ENCODE peak calls at places on chromosome 21, in seven cellular contexts. P is CD8-positive, alpha-beta memory T cell; K is heart left ventricle; G is mammary epithelial cell; Q is upper lobe of right lung; I is left lung; Y is mesendoderm. T is an unnamed sample. For H3K4me1, the result is how much of the 10 kb centered on the place peaks cover.

GRCh38 chr21:24260751-24261150 is 1346.5 kb downstream of the MRPL39 start:
- DNase-seq in P (no peak), K (no peak), I (no peak), Y (no peak), Q (no peak), G (no peak), T (no peak)

GRCh38 chr21:26451014-26451740 is 121.9 kb downstream of the CYYR1 start:
- DNase-seq in Y (no peak), K (no peak), G (peak), I (no peak), Q (no peak), P (no peak), T (no peak)

GRCh38 chr21:27649746-27650145 is 682.9 kb upstream of the ADAMTS5 start:
- DNase-seq in Y (no peak), G (peak), K (no peak), P (no peak), I (no peak), Q (no peak), T (no peak)

GRCh38 chr21:38434913-38435533 is 63.3 kb downstream of the ERG start:
- DNase-seq in P (no peak), G (peak), I (no peak), Q (no peak), Y (no peak), K (no peak), T (no peak)

GRCh38 chr21:45054162-45054926 is 20.0 kb upstream of the ADARB1 start:
- DNase-seq in Q (no peak), I (no peak), K (no peak), Y (no peak), G (no peak), P (no peak), T (no peak)

GRCh38 chr21:33028759-33029511 is 3.2 kb downstream of the OLIG2 start:
- DNase-seq in I (no peak), G (no peak), Y (no peak), Q (no peak), K (no peak), P (no peak), T (no peak)

GRCh38 chr21:15839026-15839425 is 109.2 kb downstream of the USP25 start:
- DNase-seq in Q (no peak), G (peak), Y (no peak), K (no peak), P (no peak), I (no peak), T (no peak)

GRCh38 chr21:33880626-33881025 is 35.0 kb downstream of the ATP5PO start:
- DNase-seq in Q (peak), I (peak), K (no peak), P (no peak), G (no peak), Y (no peak), T (no peak)

GRCh38 chr21:39136711-39137110 is 46.5 kb downstream of the PSMG1 start:
- DNase-seq in G (peak), I (no peak), P (no peak), K (no peak), Q (no peak), Y (no peak), T (no peak)

GRCh38 chr21:15967661-15968060 is 237.9 kb downstream of the USP25 start:
- DNase-seq in G (peak), Y (peak), Q (no peak), P (no peak), I (no peak), K (no peak), T (no peak)

GRCh38 chr21:32826317-32827167 is 55.0 kb upstream of the PAXBP1 start:
- DNase-seq in P (no peak), Y (peak), G (peak), K (no peak), I (no peak), Q (no peak), T (no peak)

GRCh38 chr21:29334717-29335428 is 36.2 kb downstream of the BACH1 start:
- DNase-seq in K (no peak), Q (no peak), Y (no peak), P (no peak), I (no peak), G (no peak), T (no peak)

GRCh38 chr21:37450385-37451044 is 83.9 kb downstream of the DYRK1A start:
- DNase-seq in P (no peak), I (no peak), Q (no peak), G (peak), K (no peak), Y (no peak), T (no peak)

GRCh38 chr21:31449912-31450535 is 106.0 kb upstream of the TIAM1 start:
- DNase-seq in Y (no peak), P (no peak), G (no peak), I (no peak), Q (no peak), K (no peak), T (no peak)

GRCh38 chr21:21111309-21111920 is 113.2 kb downstream of the NCAM2 start:
- DNase-seq in P (no peak), Y (peak), Q (no peak), G (no peak), K (no peak), I (no peak), T (no peak)

GRCh38 chr21:20971296-20971921 is 26.8 kb upstream of the NCAM2 start:
- DNase-seq in K (no peak), I (peak), Q (no peak), G (no peak), P (no peak), Y (peak), T (peak)

GRCh38 chr21:44820851-44821250 is 3.0 kb upstream of the SUMO3 start:
- DNase-seq in G (no peak), P (no peak), K (no peak), I (no peak), Q (no peak), Y (no peak), T (no peak)

GRCh38 chr21:33027401-33028185 is 1.9 kb downstream of the OLIG2 start:
- DNase-seq in K (no peak), I (no peak), Y (no peak), G (no peak), Q (no peak), P (no peak), T (no peak)

GRCh38 chr21:33230518-33231324 is 983 bp downstream of the IFNAR2 start:
- DNase-seq in Y (peak), P (peak), Q (peak), G (peak), K (peak), I (peak), T (peak)

GRCh38 chr21:38171723-38172344 is 85.0 kb upstream of the KCNJ15 start:
- DNase-seq in G (no peak), Y (peak), K (no peak), P (no peak), I (no peak), Q (no peak), T (no peak)

GRCh38 chr21:8989261-8989882 is 1532.0 kb upstream of the TPTE start:
- DNase-seq in Q (no peak), G (no peak), P (no peak), K (no peak), Y (no peak), I (no peak), T (no peak)

GRCh38 chr21:38989745-38990423 is 184.2 kb downstream of the ETS2 start:
- DNase-seq in Q (no peak), I (no peak), Y (no peak), G (peak), P (no peak), K (no peak), T (no peak)

GRCh38 chr21:21101911-21102310 is 103.7 kb downstream of the NCAM2 start:
- DNase-seq in K (no peak), I (no peak), Q (no peak), G (no peak), P (no peak), Y (peak), T (no peak)

GRCh38 chr21:36663033-36663855 is 35.7 kb upstream of the SIM2 start:
- DNase-seq in P (no peak), Y (no peak), Q (no peak), G (peak), I (no peak), K (no peak), T (no peak)

GRCh38 chr21:45252448-45252925 is 35.2 kb downstream of the POFUT2 start:
- DNase-seq in I (no peak), Q (no peak), K (no peak), G (no peak), Y (no peak), P (no peak), T (no peak)

GRCh38 chr21:28975401-28975800 is 17.3 kb downstream of the LTN1 start:
- DNase-seq in G (no peak), P (no peak), Q (no peak), Y (no peak), K (no peak), I (no peak), T (no peak)

GRCh38 chr21:36945496-36946138 is 20.9 kb downstream of the HLCS start:
- DNase-seq in K (no peak), Y (no peak), I (no peak), P (no peak), Q (no peak), G (no peak), T (no peak)

GRCh38 chr21:41045534-41046268 is 122.3 kb upstream of the BACE2 start:
- DNase-seq in Q (no peak), K (no peak), I (no peak), G (no peak), P (no peak), Y (peak), T (no peak)

GRCh38 chr21:44741921-44742320 is 30.5 kb upstream of the TSPEAR start:
- DNase-seq in I (no peak), K (no peak), G (no peak), P (no peak), Y (no peak), Q (no peak), T (no peak)

GRCh38 chr21:19275065-19275464 is 871.5 kb upstream of the TMPRSS15 start:
- DNase-seq in P (no peak), G (no peak), Q (no peak), K (no peak), I (no peak), Y (no peak), T (no peak)

GRCh38 chr21:36549470-36549869 is 69.5 kb upstream of the CLDN14 start:
- DNase-seq in G (no peak), I (no peak), Q (no peak), Y (no peak), K (no peak), P (no peak), T (no peak)

GRCh38 chr21:29873908-29874307 is 65.9 kb downstream of the GRIK1 start:
- DNase-seq in K (no peak), Y (peak), P (no peak), Q (no peak), G (no peak), I (no peak), T (no peak)

GRCh38 chr21:14975136-14975905 is 89.5 kb downstream of the NRIP1 start:
- DNase-seq in K (no peak), Q (no peak), G (no peak), I (no peak), P (no peak), Y (no peak), T (no peak)

GRCh38 chr21:43916691-43917514 is 51.9 kb downstream of the AGPAT3 start:
- DNase-seq in G (peak), Q (peak), K (no peak), I (peak), P (peak), Y (no peak), T (no peak)

GRCh38 chr21:38088916-38089762 is 167.7 kb upstream of the KCNJ15 start:
- DNase-seq in Q (no peak), P (no peak), I (no peak), G (no peak), K (no peak), Y (peak), T (no peak)

GRCh38 chr21:25518491-25518911 is 88.8 kb downstream of the MRPL39 start:
- DNase-seq in Q (no peak), Y (peak), P (no peak), K (no peak), I (no peak), G (peak), T (no peak)

GRCh38 chr21:44920694-44921604 is at the start of gene ITGB2:
- DNase-seq in P (peak), Y (no peak), G (no peak), Q (peak), K (no peak), I (peak), T (peak)

GRCh38 chr21:34967509-34968289 is 81.4 kb downstream of the RUNX1 start:
- DNase-seq in I (no peak), Q (no peak), Y (peak), G (peak), K (no peak), P (no peak), T (no peak)
- H3K27ac ChIP-seq in I (peak), Q (no peak), Y (no peak), G (no peak), K (no peak), P (no peak), T (no peak)

GRCh38 chr21:42120056-42120903 is 49.2 kb downstream of the UMODL1 start:
- DNase-seq in Y (peak), G (peak), I (no peak), K (no peak), P (no peak), Q (no peak), T (no peak)
- H3K4me1 ChIP-seq in Y (under half), G (under half), I (under half), K (under half), P (under half), Q (under half), T (under half)

GRCh38 chr21:17264182-17264581 is 248.7 kb upstream of the CXADR start:
- DNase-seq in K (no peak), I (no peak), G (no peak), Y (no peak), P (no peak), Q (no peak), T (no peak)
- H3K27ac ChIP-seq in K (no peak), I (no peak), G (no peak), Y (no peak), P (no peak), Q (no peak), T (no peak)

DNA sequence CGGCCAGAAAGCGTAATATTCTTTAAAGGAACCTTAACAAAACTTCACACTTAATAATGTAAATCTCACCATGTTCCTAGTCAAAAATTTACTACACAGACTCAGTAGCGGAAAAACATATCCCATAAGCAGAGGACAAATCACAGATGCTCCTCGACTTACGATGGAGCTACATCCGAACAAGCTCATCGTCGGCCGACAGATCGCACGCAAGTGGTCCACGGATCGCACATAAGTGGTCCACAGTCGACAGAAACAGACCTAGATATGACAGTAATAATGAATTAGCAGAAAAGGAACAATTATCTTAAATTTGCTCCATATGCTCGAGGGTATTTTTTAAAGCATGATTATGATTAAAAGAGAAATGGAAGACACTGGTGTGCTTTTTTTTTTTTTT is 36.3 kb downstream of the WDR4 start:
- DNase-seq in Q (peak), Y (no peak), I (peak), P (no peak), K (no peak), G (no peak), T (no peak)
- H3K4me1 ChIP-seq in Q (under half), Y (under half), I (under half), P (under half), K (under half), G (under half), T (under half)

T was measured in left ventricle myocardium inferior.